ENCODE peak calls at places on chromosomes 3 and 15, in ten cellular contexts. W is GM23338, F is SK-N-SH, J is K562, S is endothelial cell of umbilical vein, Q is transverse colon, U is Panc1, E is prostate gland, H is stomach, G is breast epithelium. A is an unnamed sample.

GRCh38 chr3:42110631-42111030 is 19.5 kb downstream of the TRAK1 start:
- DNase-seq in W (no peak), F (no peak), J (no peak), S (no peak), Q (no peak), U (no peak), E (no peak), H (no peak), G (no peak), A (peak; percentile 21)

GRCh38 chr15:49082960-49083359 is 36.7 kb upstream of the SECISBP2L start:
- DNase-seq in W (no peak), F (no peak), J (no peak), S (no peak), Q (no peak), U (no peak), E (no peak), H (no peak), G (no peak), A (no peak)

GRCh38 chr15:45179221-45179985 is 8.4 kb downstream of the SHF start:
- DNase-seq in W (peak; percentile 84), F (peak; percentile 48), J (peak; percentile 47), S (no peak), Q (peak; percentile 69), U (no peak), E (no peak), H (peak; percentile 59), G (no peak), A (peak; percentile 78)

GRCh38 chr15:38187646-38188313 is 64.9 kb upstream of the SPRED1 start:
- DNase-seq in W (no peak), F (no peak), J (no peak), S (no peak), Q (no peak), U (no peak), E (no peak), H (no peak), G (no peak), A (no peak)

GRCh38 chr3:46913644-46914043 is 36.1 kb downstream of the PTH1R start:
- DNase-seq in W (no peak), F (no peak), J (no peak), S (peak; percentile 44), Q (peak; percentile 69), U (no peak), E (peak; percentile 75), H (no peak), G (peak; percentile 74), A (peak; percentile 55)

GRCh38 chr15:74211656-74212055 is 9.1 kb upstream of the STRA6 start:
- DNase-seq in W (no peak), F (no peak), J (no peak), S (no peak), Q (no peak), U (no peak), E (no peak), H (no peak), G (no peak), A (no peak)

GRCh38 chr3:129608087-129608935 is 1.8 kb upstream of the PLXND1 start:
- DNase-seq in W (peak; percentile 78), F (peak; percentile 72), J (peak; percentile 50), S (peak; percentile 59), Q (no peak), U (no peak), E (no peak), H (no peak), G (no peak), A (no peak)

GRCh38 chr15:78618064-78618463 is 2.7 kb downstream of the CHRNA3 start:
- DNase-seq in W (no peak), F (no peak), J (no peak), S (no peak), Q (no peak), U (no peak), E (no peak), H (peak; percentile 20), G (no peak), A (no peak)

GRCh38 chr3:141114816-141115458 is 63.8 kb downstream of the SPSB4 start:
- DNase-seq in W (peak; percentile 80), F (peak; percentile 50), J (peak; percentile 40), S (no peak), Q (no peak), U (no peak), E (no peak), H (no peak), G (no peak), A (no peak)

GRCh38 chr3:141112686-141113255 is 61.6 kb downstream of the SPSB4 start:
- DNase-seq in W (no peak), F (no peak), J (no peak), S (no peak), Q (no peak), U (no peak), E (no peak), H (no peak), G (no peak), A (no peak)

GRCh38 chr3:141114179-141114745 is 63.1 kb downstream of the SPSB4 start:
- DNase-seq in W (no peak), F (no peak), J (no peak), S (no peak), Q (no peak), U (no peak), E (no peak), H (no peak), G (no peak), A (no peak)

GRCh38 chr3:141116791-141117190 is 65.6 kb downstream of the SPSB4 start:
- DNase-seq in W (no peak), F (no peak), J (no peak), S (no peak), Q (no peak), U (no peak), E (no peak), H (no peak), G (no peak), A (no peak)

GRCh38 chr3:141115752-141116541 is 64.8 kb downstream of the SPSB4 start:
- DNase-seq in W (no peak), F (no peak), J (no peak), S (no peak), Q (no peak), U (no peak), E (no peak), H (no peak), G (no peak), A (no peak)
- TF ChIP-seq POLR2AphosphoS5 in W (no peak), F (no peak), J (no peak), S (no peak), Q (peak; percentile 31), U (no peak), E (no peak), H (peak; percentile 31), G (no peak), A (no peak)

DNA sequence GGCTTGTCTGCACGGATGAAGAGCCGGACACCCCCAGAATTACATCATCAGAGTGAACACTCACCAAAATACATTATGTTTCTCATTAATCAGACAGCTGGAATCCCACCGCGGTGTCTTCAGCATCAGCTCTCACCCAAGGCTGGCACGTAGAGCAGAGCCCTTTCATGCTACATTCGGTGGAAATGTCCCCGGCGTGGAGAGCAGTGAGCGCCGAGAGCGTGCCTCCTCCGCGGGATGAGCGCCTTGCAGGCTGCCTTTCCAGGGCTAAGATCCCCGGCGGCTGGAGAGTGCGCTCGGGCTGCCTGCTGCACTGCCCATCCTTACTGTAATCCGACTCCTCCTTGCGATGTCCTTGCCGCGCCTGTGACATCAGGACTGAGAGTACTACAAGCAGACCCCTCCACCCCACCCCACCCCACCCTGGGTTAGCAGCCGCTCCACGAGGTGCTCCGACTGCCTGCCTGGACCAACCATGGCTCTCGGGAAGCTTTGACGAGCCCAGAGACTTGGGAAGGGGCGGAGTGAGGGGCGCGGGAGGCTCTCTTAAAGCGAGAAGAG is at the start of gene ZNF385D:
- DNase-seq in W (peak; percentile 92), F (peak; percentile 63), J (no peak), S (no peak), Q (no peak), U (no peak), E (peak; percentile 25), H (no peak), G (peak; percentile 53), A (no peak)
- TF ChIP-seq POLR2AphosphoS5 in W (peak; percentile 73), F (peak; percentile 14), J (no peak), S (no peak), Q (no peak), U (no peak), E (no peak), H (no peak), G (no peak), A (peak; percentile 29)

GRCh38 chr3:187186801-187187421 is 10.4 kb upstream of the RTP1 start:
- DNase-seq in W (no peak), F (no peak), J (peak; percentile 69), S (no peak), Q (peak; percentile 14), U (no peak), E (peak; percentile 11), H (peak; percentile 59), G (no peak), A (no peak)

GRCh38 chr3:187186375-187186774 is 10.9 kb upstream of the RTP1 start:
- DNase-seq in W (no peak), F (no peak), J (no peak), S (no peak), Q (no peak), U (no peak), E (no peak), H (no peak), G (no peak), A (no peak)

GRCh38 chr3:187185759-187186158 is 11.5 kb upstream of the RTP1 start:
- DNase-seq in W (peak; percentile 94), F (no peak), J (no peak), S (no peak), Q (no peak), U (no peak), E (no peak), H (no peak), G (no peak), A (no peak)

GRCh38 chr3:187191271-187191670 is 6.0 kb upstream of the RTP1 start:
- DNase-seq in W (no peak), F (no peak), J (no peak), S (no peak), Q (no peak), U (no peak), E (no peak), H (no peak), G (no peak), A (no peak)

DNA sequence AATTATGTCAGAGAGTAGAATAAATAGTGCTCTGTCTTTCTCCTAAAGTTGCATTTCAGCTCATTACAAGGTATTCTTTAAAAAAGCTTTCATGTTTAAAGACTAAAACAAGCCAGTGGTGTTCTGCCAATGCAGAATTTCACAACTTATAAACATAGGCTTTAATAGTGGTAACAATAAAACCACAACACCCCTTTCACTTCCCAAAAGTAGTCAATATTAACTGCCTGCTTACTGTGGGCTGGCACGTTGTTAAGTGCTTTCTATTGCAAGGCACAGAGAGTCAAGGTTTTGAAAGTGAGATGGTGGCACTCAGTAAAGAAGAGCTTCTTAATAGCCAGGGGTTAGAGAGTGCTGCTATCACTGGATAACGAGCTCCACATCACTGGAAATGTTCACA is 8.4 kb upstream of the RTP1 start:
- DNase-seq in W (no peak), F (no peak), J (no peak), S (no peak), Q (no peak), U (no peak), E (no peak), H (no peak), G (no peak), A (no peak)
- TF ChIP-seq POLR2AphosphoS5 in W (no peak), F (no peak), J (no peak), S (no peak), Q (peak; percentile 70), U (no peak), E (peak; percentile 23), H (no peak), G (no peak), A (no peak)

DNA sequence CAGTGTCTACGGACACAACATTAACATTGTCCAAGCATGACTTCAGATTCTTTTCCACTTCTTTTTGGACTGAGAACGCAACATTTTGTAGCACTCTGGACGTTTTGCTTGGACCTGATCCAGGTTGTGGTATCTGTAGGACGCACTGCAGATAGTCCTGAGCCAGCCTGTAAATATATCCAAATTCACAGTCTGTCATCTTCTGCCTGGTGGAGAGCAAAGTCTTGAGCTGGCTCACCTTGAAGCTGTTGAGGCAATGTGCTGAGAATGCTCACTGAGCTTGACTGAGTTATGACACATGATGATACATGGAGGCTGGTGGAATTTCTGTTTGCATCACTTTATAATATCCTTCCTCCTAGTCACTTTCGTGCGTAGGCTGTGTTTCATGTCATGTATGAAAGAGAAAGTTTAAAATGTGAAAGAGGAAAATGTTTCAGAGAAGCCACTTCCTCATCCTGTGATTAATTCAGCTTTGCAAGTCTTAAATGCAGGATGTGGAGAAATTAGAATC is at the start of gene BCL2A1:
- DNase-seq in W (no peak), F (no peak), J (no peak), S (peak; percentile 56), Q (peak; percentile 17), U (peak; percentile 93), E (no peak), H (peak; percentile 29), G (no peak), A (peak; percentile 25)
- TF ChIP-seq POLR2AphosphoS5 in W (no peak), F (no peak), J (no peak), S (no peak), Q (peak; percentile 64), U (no peak), E (no peak), H (peak; percentile 73), G (no peak), A (no peak)

A was measured in spleen.